ENCODE peak calls at places on chromosomes 13 and 19, in four cellular contexts. U is GM13976, O is ascending aorta, M is glutamatergic neuron. Y is an unnamed sample.
A peak's percentile ranks its signal among the peaks of the same experiment; 100 is the strongest.

GRCh38 chr13:75675421-75675820 is 39.3 kb downstream of the LMO7 start:
- DNase-seq in U (no peak), O (no peak), M (no peak), Y (no peak)

GRCh38 chr13:34462843-34463242 is 479.2 kb upstream of the NBEA start:
- DNase-seq in U (no peak), O (peak; percentile 64), M (no peak), Y (no peak)

GRCh38 chr19:53880716-53881481 is 1.1 kb upstream of the PRKCG start:
- DNase-seq in U (no peak), O (no peak), M (no peak), Y (no peak)

GRCh38 chr19:14555918-14556661 is 15.8 kb downstream of the NDUFB7 start:
- DNase-seq in U (peak; percentile 17), O (no peak), M (no peak), Y (no peak)

GRCh38 chr19:58509731-58510083 is 2.1 kb downstream of the SLC27A5 start:
- DNase-seq in U (no peak), O (no peak), M (no peak), Y (no peak)

GRCh38 chr13:27797228-27797624 is 4.9 kb downstream of the GSX1 start:
- DNase-seq in U (no peak), O (no peak), M (peak; percentile 80), Y (peak; percentile 53)

GRCh38 chr13:79692846-79693245 is 211.9 kb downstream of the NDFIP2 start:
- DNase-seq in U (no peak), O (no peak), M (no peak), Y (no peak)

GRCh38 chr19:49315111-49315510 is 9.9 kb downstream of the SLC6A16 start:
- DNase-seq in U (no peak), O (no peak), M (no peak), Y (no peak)

GRCh38 chr13:32309812-32310706 is 5.1 kb downstream of the ZAR1L start:
- DNase-seq in U (peak; percentile 52), O (no peak), M (no peak), Y (peak; percentile 26)

GRCh38 chr13:68927387-68928026 is 1180.1 kb upstream of the ATXN8OS start:
- DNase-seq in U (no peak), O (no peak), M (peak; percentile 43), Y (peak; percentile 16)

GRCh38 chr13:97659602-97660001 is 225.6 kb downstream of the RAP2A start:
- DNase-seq in U (no peak), O (no peak), M (peak; percentile 27), Y (no peak)

GRCh38 chr19:51702103-51702753 is 9.1 kb downstream of the SPACA6 start:
- DNase-seq in U (no peak), O (peak; percentile 92), M (peak; percentile 70), Y (no peak)

GRCh38 chr19:48346161-48346560 is 17.6 kb downstream of the TMEM143 start:
- DNase-seq in U (no peak), O (no peak), M (no peak), Y (no peak)

GRCh38 chr13:76210262-76210661 is 574.1 kb downstream of the LMO7 start:
- DNase-seq in U (no peak), O (no peak), M (no peak), Y (no peak)

DNA sequence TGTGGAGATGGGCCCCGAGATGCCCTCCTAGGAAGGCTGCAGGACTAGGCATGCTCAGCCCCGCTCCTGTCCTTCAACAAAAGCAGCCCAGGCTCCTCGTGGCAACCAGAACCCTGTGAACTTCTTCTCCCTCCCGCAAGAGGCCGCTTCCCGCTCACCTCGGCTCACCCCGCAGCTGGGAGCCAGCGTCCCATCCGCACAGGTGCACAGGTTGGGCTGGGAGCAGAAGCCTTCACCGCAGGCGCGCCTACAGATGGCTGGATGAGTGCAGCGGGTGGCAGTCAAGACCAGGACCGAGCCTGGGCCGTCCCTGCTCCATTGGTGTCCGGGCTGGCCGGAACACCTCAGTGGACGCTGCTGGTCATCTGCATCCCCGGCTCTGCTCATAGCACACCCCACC is 3.4 kb downstream of the FBN3 start:
- DNase-seq in U (no peak), O (no peak), M (no peak), Y (no peak)
- TF ChIP-seq CTCF in U (no peak), O (no peak), M (no peak), Y (no peak)

GRCh38 chr19:39390460-39390758 is 497 bp downstream of the PAF1 start:
- DNase-seq in U (no peak), O (no peak), M (no peak), Y (no peak)

GRCh38 chr19:39386557-39386956 is 4.3 kb downstream of the PAF1 start:
- DNase-seq in U (no peak), O (no peak), M (no peak), Y (no peak)

GRCh38 chr19:39388657-39389056 is 2.2 kb downstream of the PAF1 start:
- DNase-seq in U (no peak), O (no peak), M (no peak), Y (no peak)

GRCh38 chr19:39389621-39390414 is 1.1 kb downstream of the PAF1 start:
- DNase-seq in U (no peak), O (no peak), M (no peak), Y (no peak)

DNA sequence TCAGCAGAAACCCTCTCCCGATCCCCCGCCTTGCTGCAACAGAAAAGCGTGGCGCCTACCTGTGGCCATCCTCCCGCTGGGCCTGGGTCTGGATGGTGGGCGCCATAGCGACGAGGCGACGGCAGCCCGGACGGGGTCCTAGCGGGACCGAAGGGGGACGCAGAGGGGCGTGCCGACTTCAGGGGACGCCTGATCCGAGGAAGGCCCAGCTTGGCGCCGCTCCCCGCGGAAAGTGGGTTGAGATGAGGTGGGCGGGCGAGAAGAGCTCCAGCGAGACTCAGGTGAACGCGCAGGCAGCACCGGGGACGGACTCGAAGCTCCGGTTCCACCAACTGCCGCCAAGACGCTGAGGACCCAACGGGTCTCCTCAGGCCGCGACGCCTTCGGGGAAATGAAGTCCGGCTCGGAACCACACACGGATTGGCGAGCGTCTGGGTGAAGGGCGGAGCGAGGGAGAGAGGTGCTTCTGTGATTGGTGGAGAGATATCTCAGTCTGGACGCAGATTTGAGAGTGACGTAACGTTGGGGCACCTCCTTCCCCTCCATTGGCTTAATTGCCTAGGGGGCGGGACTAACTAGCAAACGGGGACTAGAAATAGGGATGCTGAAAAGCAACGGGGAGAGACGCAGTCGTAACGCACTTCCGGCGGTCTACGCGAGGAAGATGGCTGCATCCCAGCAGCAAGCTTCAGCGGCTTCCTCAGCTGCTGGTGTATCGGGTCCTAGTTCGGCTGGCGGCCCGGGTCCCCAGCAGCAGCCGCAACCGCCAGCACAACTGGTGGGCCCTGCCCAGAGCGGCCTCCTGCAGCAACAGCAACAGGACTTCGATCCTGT is at the start of the genes MED29 and PAF1:
- DNase-seq in U (peak; percentile 99), O (peak; percentile 99), M (peak; percentile 92), Y (peak; percentile 83)
- TF ChIP-seq CTCF in U (no peak), O (no peak), M (no peak), Y (peak; percentile 33)

GRCh38 chr19:34767967-34768366 is 5.0 kb downstream of the ZNF599 start:
- DNase-seq in U (no peak), O (no peak), M (no peak), Y (no peak)
- TF ChIP-seq CTCF in U (no peak), O (no peak), M (no peak), Y (no peak)

GRCh38 chr13:62544928-62545327 is 1129.3 kb upstream of the PCDH20 start:
- DNase-seq in U (no peak), O (no peak), M (no peak), Y (no peak)
- TF ChIP-seq CTCF in U (no peak), O (no peak), M (peak; percentile 27), Y (no peak)

DNA sequence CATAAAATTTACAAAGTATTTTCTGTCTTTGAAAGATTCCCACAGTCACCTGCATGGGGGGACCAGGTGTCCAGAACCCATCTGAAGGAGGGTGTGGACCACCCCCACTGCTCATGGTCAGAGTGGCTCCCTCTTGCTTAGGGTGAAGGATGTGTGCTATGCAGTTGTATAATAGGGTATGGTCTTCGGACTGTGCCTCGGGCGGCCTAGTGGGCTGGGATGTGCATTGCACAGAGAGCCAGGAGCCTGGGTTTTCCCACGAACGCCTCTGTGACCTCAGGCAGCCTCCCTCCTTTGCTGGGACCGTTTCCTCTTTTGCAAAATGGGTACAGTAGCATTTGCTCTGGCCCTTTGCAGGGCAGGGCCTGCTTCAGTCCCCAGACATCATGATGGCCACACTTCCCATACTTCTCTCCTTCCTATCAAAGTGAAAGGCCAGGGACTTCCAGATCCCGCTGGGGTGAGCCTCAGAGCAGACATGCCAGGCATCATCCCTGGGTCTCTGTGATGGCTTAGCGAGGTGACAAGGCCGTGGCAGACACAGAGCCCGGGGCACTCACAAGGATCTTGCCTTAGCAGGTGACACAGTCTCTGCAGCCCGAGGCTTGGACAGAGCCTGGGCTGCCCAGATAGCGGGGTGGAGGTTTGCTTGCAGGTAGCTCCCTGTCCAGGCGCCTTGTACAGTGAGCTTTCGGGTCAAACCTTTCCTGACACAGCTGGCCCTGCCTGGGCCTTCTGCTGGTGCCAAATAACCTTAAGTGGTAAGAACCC is 59.4 kb upstream of the ZNF536 start:
- DNase-seq in U (no peak), O (no peak), M (no peak), Y (no peak)
- TF ChIP-seq CTCF in U (no peak), O (no peak), M (no peak), Y (no peak)

DNA sequence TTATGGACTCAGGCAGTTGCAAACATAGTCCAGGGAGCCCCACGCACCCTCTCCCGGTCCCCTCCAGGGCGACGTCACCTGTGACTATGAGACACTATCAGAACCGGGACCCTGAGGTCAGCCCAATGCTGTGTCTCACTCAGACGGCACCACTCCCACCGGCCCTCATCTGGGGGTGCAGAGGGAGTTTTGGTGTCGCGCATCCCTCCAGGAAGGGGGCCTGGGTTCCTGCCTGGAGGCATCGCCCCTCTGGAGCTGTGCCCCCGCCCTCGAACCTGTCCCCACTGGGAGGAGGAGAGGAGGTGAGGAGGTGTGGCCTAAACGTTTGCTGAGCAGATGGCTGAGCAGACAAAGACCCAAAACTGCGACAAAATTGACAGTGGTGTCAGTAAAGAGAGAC is 51.2 kb downstream of the GADD45B start:
- DNase-seq in U (no peak), O (no peak), M (no peak), Y (no peak)
- TF ChIP-seq CTCF in U (no peak), O (no peak), M (no peak), Y (no peak)

Y was measured in neural crest cell.